ENCODE peak calls at places on chromosomes 13 and 19, in six cellular contexts. X, Q, Y, G, O and U are unnamed samples.

GRCh38 chr13:44857061-44857460 is 132.2 kb downstream of the NUFIP1 start:
- DNase-seq in O (no peak), Y (peak; percentile 35), X (no peak), G (no peak), Q (no peak), U (no peak)

GRCh38 chr19:6834433-6834832 is 52.9 kb upstream of the ADGRE1 start:
- DNase-seq in X (no peak), O (no peak), G (no peak), Y (no peak), Q (no peak), U (no peak)

GRCh38 chr13:36430247-36431203 is 1.8 kb upstream of the CCNA1 start:
- DNase-seq in Q (no peak), G (peak; percentile 63), Y (no peak), X (no peak), O (no peak), U (no peak)

GRCh38 chr13:67224148-67224846 is 5.8 kb downstream of the PCDH9 start:
- DNase-seq in G (peak; percentile 90), O (peak; percentile 37), Y (peak; percentile 69), Q (peak; percentile 64), X (peak; percentile 42), U (peak; percentile 17)

GRCh38 chr19:46841458-46842083 is 9.1 kb downstream of the AP2S1 start:
- DNase-seq in O (no peak), Q (peak; percentile 39), Y (peak; percentile 51), G (no peak), X (peak; percentile 47), U (no peak)

GRCh38 chr19:46218160-46218559 is 11.4 kb upstream of the IGFL1 start:
- DNase-seq in G (peak; percentile 89), X (peak; percentile 54), Y (peak; percentile 39), Q (no peak), O (no peak), U (no peak)

GRCh38 chr19:42468273-42468796 is 25.6 kb upstream of the CXCL17 start:
- DNase-seq in Y (peak; percentile 78), X (peak; percentile 72), G (no peak), Q (peak; percentile 68), O (peak; percentile 49), U (peak; percentile 65)

GRCh38 chr19:6849876-6850275 is 37.5 kb upstream of the ADGRE1 start:
- DNase-seq in O (no peak), G (peak; percentile 12), X (no peak), Q (no peak), Y (no peak), U (no peak)

GRCh38 chr19:48393559-48394330 is at the start of gene GRIN2D:
- DNase-seq in Y (peak; percentile 26), Q (peak; percentile 16), X (no peak), G (peak; percentile 74), O (no peak), U (no peak)

GRCh38 chr13:29059837-29060236 is 239.7 kb downstream of the MTUS2 start:
- DNase-seq in O (no peak), X (no peak), G (no peak), Q (no peak), Y (no peak), U (no peak)

GRCh38 chr19:18469245-18470107 is 31.5 kb upstream of the ISYNA1 start:
- DNase-seq in O (no peak), G (peak; percentile 82), X (no peak), Y (peak; percentile 56), Q (peak; percentile 71), U (no peak)

GRCh38 chr13:95267662-95268369 is 33.4 kb downstream of the ABCC4 start:
- DNase-seq in X (no peak), O (peak; percentile 46), Q (peak; percentile 40), Y (peak; percentile 56), G (peak; percentile 39), U (peak; percentile 10)

GRCh38 chr13:47903836-47904235 is 97.2 kb downstream of the SUCLA2 start:
- DNase-seq in Y (peak; percentile 26), O (peak; percentile 56), G (no peak), Q (no peak), X (no peak), U (no peak)

GRCh38 chr19:39052243-39052746 is 19.9 kb upstream of the FBXO27 start:
- DNase-seq in X (peak; percentile 57), O (no peak), Q (peak; percentile 51), Y (peak; percentile 64), G (peak; percentile 68), U (no peak)

GRCh38 chr19:31352296-31352781 is 3.1 kb upstream of the TSHZ3 start:
- DNase-seq in O (no peak), G (no peak), X (no peak), Y (no peak), Q (no peak), U (no peak)

GRCh38 chr19:49585023-49585422 is 3.9 kb downstream of the PRRG2 start:
- DNase-seq in Q (no peak), Y (no peak), O (no peak), G (peak; percentile 92), X (no peak), U (no peak)

GRCh38 chr19:46943150-46943946 is 76.3 kb upstream of the NPAS1 start:
- DNase-seq in Y (no peak), O (no peak), X (no peak), Q (no peak), G (no peak), U (no peak)

GRCh38 chr19:13164370-13165090 is 14.3 kb downstream of the IER2 start:
- DNase-seq in G (peak; percentile 98), X (peak; percentile 64), O (no peak), Y (peak; percentile 75), Q (peak; percentile 75), U (no peak)

GRCh38 chr13:24842533-24843278 is 78.7 kb downstream of the RNF17 start:
- DNase-seq in O (no peak), G (no peak), X (no peak), Y (no peak), Q (no peak), U (no peak)

GRCh38 chr13:67258482-67258881 is 28.3 kb upstream of the PCDH9 start:
- DNase-seq in Y (no peak), X (no peak), G (no peak), Q (no peak), O (no peak), U (no peak)

GRCh38 chr13:74889321-74889720 is 592.6 kb downstream of the TBC1D4 start:
- DNase-seq in Y (peak; percentile 68), O (no peak), Q (no peak), X (peak; percentile 24), G (no peak), U (no peak)

GRCh38 chr13:96781141-96781540 is 213.1 kb downstream of the OXGR1 start:
- DNase-seq in X (no peak), G (no peak), Y (peak; percentile 66), O (no peak), Q (no peak), U (no peak)

GRCh38 chr13:114037674-114038073 is 63.8 kb upstream of the C13orf46 start:
- DNase-seq in G (no peak), Y (no peak), X (no peak), Q (no peak), O (no peak), U (no peak)

GRCh38 chr19:50711196-50711595 is 8.4 kb downstream of the SHANK1 start:
- DNase-seq in Q (no peak), X (no peak), G (no peak), O (no peak), Y (no peak), U (no peak)